ENCODE peak calls at places on chromosomes 2 and 18, in six cellular contexts. One of them, this sample, is unnamed.

GRCh38 chr2:44226753-44227152 is 48.5 kb upstream of the SLC3A1 start:
- DNase-seq in suprapubic skin: no peak
- DNase-seq in prostate gland: no peak
- DNase-seq in K562: no peak
- DNase-seq in cardiac muscle cell: no peak
- DNase-seq in brain microvascular endothelial cell: no peak
- DNase-seq in this sample: no peak

GRCh38 chr2:105569616-105570015 is 170.8 kb upstream of the FHL2 start:
- DNase-seq in suprapubic skin: no peak
- DNase-seq in brain microvascular endothelial cell: no peak
- DNase-seq in prostate gland: no peak
- DNase-seq in cardiac muscle cell: no peak
- DNase-seq in K562: no peak
- DNase-seq in this sample: no peak

GRCh38 chr18:79100944-79101343 is 31.8 kb downstream of the ATP9B start:
- DNase-seq in brain microvascular endothelial cell: no peak
- DNase-seq in prostate gland: no peak
- DNase-seq in K562: no peak
- DNase-seq in suprapubic skin: no peak
- DNase-seq in cardiac muscle cell: no peak
- DNase-seq in this sample: no peak

GRCh38 chr18:66560092-66560491 is 43.8 kb downstream of the CDH19 start:
- DNase-seq in cardiac muscle cell: peak
- DNase-seq in K562: no peak
- DNase-seq in brain microvascular endothelial cell: peak
- DNase-seq in suprapubic skin: no peak
- DNase-seq in prostate gland: peak
- DNase-seq in this sample: no peak

GRCh38 chr18:50870138-50870845 is 8.6 kb upstream of the ME2 start:
- DNase-seq in cardiac muscle cell: no peak
- DNase-seq in prostate gland: peak
- DNase-seq in K562: no peak
- DNase-seq in suprapubic skin: no peak
- DNase-seq in brain microvascular endothelial cell: peak
- DNase-seq in this sample: no peak

GRCh38 chr2:98459776-98460175 is 15.1 kb downstream of the INPP4A start:
- DNase-seq in brain microvascular endothelial cell: no peak
- DNase-seq in cardiac muscle cell: no peak
- DNase-seq in suprapubic skin: no peak
- DNase-seq in K562: no peak
- DNase-seq in prostate gland: no peak
- DNase-seq in this sample: no peak

GRCh38 chr2:180577567-180577966 is 402.8 kb upstream of the UBE2E3 start:
- DNase-seq in K562: no peak
- DNase-seq in cardiac muscle cell: no peak
- DNase-seq in suprapubic skin: no peak
- DNase-seq in brain microvascular endothelial cell: no peak
- DNase-seq in prostate gland: no peak
- DNase-seq in this sample: no peak

GRCh38 chr2:56198936-56199335 is 15.1 kb downstream of the CCDC85A start:
- DNase-seq in cardiac muscle cell: no peak
- DNase-seq in suprapubic skin: no peak
- DNase-seq in prostate gland: no peak
- DNase-seq in K562: no peak
- DNase-seq in brain microvascular endothelial cell: no peak
- DNase-seq in this sample: no peak

GRCh38 chr2:188984126-188984525 is 10.0 kb downstream of the COL3A1 start:
- DNase-seq in suprapubic skin: no peak
- DNase-seq in cardiac muscle cell: no peak
- DNase-seq in prostate gland: no peak
- DNase-seq in brain microvascular endothelial cell: no peak
- DNase-seq in K562: no peak
- DNase-seq in this sample: no peak

GRCh38 chr2:168079236-168079635 is 168.2 kb downstream of the STK39 start:
- DNase-seq in suprapubic skin: no peak
- DNase-seq in prostate gland: no peak
- DNase-seq in cardiac muscle cell: no peak
- DNase-seq in K562: no peak
- DNase-seq in brain microvascular endothelial cell: no peak
- DNase-seq in this sample: no peak

GRCh38 chr2:236657215-236657614 is 87.6 kb downstream of the ACKR3 start:
- DNase-seq in K562: no peak
- DNase-seq in suprapubic skin: no peak
- DNase-seq in prostate gland: no peak
- DNase-seq in cardiac muscle cell: no peak
- DNase-seq in brain microvascular endothelial cell: no peak
- DNase-seq in this sample: no peak

GRCh38 chr2:152924722-152925121 is 206.3 kb downstream of the ARL6IP6 start:
- DNase-seq in suprapubic skin: peak
- DNase-seq in K562: no peak
- DNase-seq in prostate gland: peak
- DNase-seq in cardiac muscle cell: no peak
- DNase-seq in brain microvascular endothelial cell: no peak
- DNase-seq in this sample: peak

GRCh38 chr2:5368263-5368662 is 323.9 kb upstream of the SOX11 start:
- DNase-seq in prostate gland: no peak
- DNase-seq in K562: no peak
- DNase-seq in suprapubic skin: no peak
- DNase-seq in brain microvascular endothelial cell: no peak
- DNase-seq in cardiac muscle cell: no peak
- DNase-seq in this sample: no peak

GRCh38 chr18:48933578-48934399 is 17.0 kb downstream of the SMAD7 start:
- DNase-seq in suprapubic skin: no peak
- DNase-seq in cardiac muscle cell: no peak
- DNase-seq in brain microvascular endothelial cell: no peak
- DNase-seq in K562: peak
- DNase-seq in prostate gland: no peak
- DNase-seq in this sample: no peak

GRCh38 chr2:20302019-20302418 is 48.6 kb downstream of the PUM2 start:
- DNase-seq in K562: no peak
- DNase-seq in brain microvascular endothelial cell: no peak
- DNase-seq in prostate gland: no peak
- DNase-seq in suprapubic skin: no peak
- DNase-seq in cardiac muscle cell: no peak
- DNase-seq in this sample: no peak

GRCh38 chr2:100058014-100058310 is 84.4 kb downstream of the AFF3 start:
- DNase-seq in K562: no peak
- DNase-seq in prostate gland: no peak
- DNase-seq in cardiac muscle cell: no peak
- DNase-seq in suprapubic skin: no peak
- DNase-seq in brain microvascular endothelial cell: peak
- DNase-seq in this sample: no peak

GRCh38 chr2:226797289-226797988 is 2.2 kb downstream of the IRS1 start:
- DNase-seq in suprapubic skin: peak
- DNase-seq in prostate gland: peak
- DNase-seq in brain microvascular endothelial cell: no peak
- DNase-seq in K562: no peak
- DNase-seq in cardiac muscle cell: no peak
- DNase-seq in this sample: peak

GRCh38 chr2:160494243-160494642 is 636 bp upstream of the RBMS1 start:
- DNase-seq in K562: no peak
- DNase-seq in prostate gland: no peak
- DNase-seq in suprapubic skin: no peak
- DNase-seq in cardiac muscle cell: peak
- DNase-seq in brain microvascular endothelial cell: no peak
- DNase-seq in this sample: no peak

GRCh38 chr2:140905078-140905781 is 1225.6 kb downstream of the LRP1B start:
- DNase-seq in K562: no peak
- DNase-seq in suprapubic skin: no peak
- DNase-seq in cardiac muscle cell: peak
- DNase-seq in prostate gland: no peak
- DNase-seq in brain microvascular endothelial cell: no peak
- DNase-seq in this sample: no peak

GRCh38 chr18:79905389-79905911 is 46.0 kb downstream of the SLC66A2 start:
- DNase-seq in prostate gland: peak
- DNase-seq in cardiac muscle cell: no peak
- DNase-seq in K562: no peak
- DNase-seq in brain microvascular endothelial cell: no peak
- DNase-seq in suprapubic skin: peak
- DNase-seq in this sample: no peak

GRCh38 chr18:45879681-45880655 is 54.5 kb downstream of the SIGLEC15 start:
- DNase-seq in brain microvascular endothelial cell: peak
- DNase-seq in K562: peak
- DNase-seq in suprapubic skin: no peak
- DNase-seq in prostate gland: peak
- DNase-seq in cardiac muscle cell: peak
- DNase-seq in this sample: peak

GRCh38 chr18:27113358-27113757 is 71.8 kb downstream of the CHST9 start:
- DNase-seq in K562: no peak
- DNase-seq in suprapubic skin: no peak
- DNase-seq in prostate gland: no peak
- DNase-seq in cardiac muscle cell: no peak
- DNase-seq in brain microvascular endothelial cell: no peak
- DNase-seq in this sample: no peak

GRCh38 chr2:182088681-182089333 is 103.2 kb downstream of the PPP1R1C start:
- DNase-seq in prostate gland: no peak
- DNase-seq in brain microvascular endothelial cell: no peak
- DNase-seq in suprapubic skin: no peak
- DNase-seq in K562: no peak
- DNase-seq in cardiac muscle cell: no peak
- DNase-seq in this sample: no peak

GRCh38 chr2:163681765-163682164 is 54.0 kb downstream of the FIGN start:
- DNase-seq in cardiac muscle cell: no peak
- DNase-seq in prostate gland: no peak
- DNase-seq in suprapubic skin: no peak
- DNase-seq in K562: no peak
- DNase-seq in brain microvascular endothelial cell: no peak
- DNase-seq in this sample: no peak

GRCh38 chr2:241505781-241506201 is 2.6 kb downstream of the STK25 start:
- DNase-seq in cardiac muscle cell: no peak
- DNase-seq in brain microvascular endothelial cell: no peak
- DNase-seq in suprapubic skin: no peak
- DNase-seq in K562: peak
- DNase-seq in prostate gland: no peak
- DNase-seq in this sample: no peak

GRCh38 chr2:40367652-40368051 is 84.2 kb downstream of the SLC8A1 start:
- DNase-seq in K562: no peak
- DNase-seq in prostate gland: no peak
- DNase-seq in cardiac muscle cell: no peak
- DNase-seq in brain microvascular endothelial cell: peak
- DNase-seq in suprapubic skin: no peak
- DNase-seq in this sample: no peak

GRCh38 chr2:109062558-109063325 is 66.3 kb upstream of the SH3RF3 start:
- DNase-seq in brain microvascular endothelial cell: no peak
- DNase-seq in cardiac muscle cell: peak
- DNase-seq in prostate gland: no peak
- DNase-seq in suprapubic skin: no peak
- DNase-seq in K562: no peak
- DNase-seq in this sample: no peak

GRCh38 chr2:57107353-57107752 is 923.6 kb downstream of the CCDC85A start:
- DNase-seq in brain microvascular endothelial cell: no peak
- DNase-seq in suprapubic skin: no peak
- DNase-seq in cardiac muscle cell: no peak
- DNase-seq in K562: no peak
- DNase-seq in prostate gland: no peak
- DNase-seq in this sample: no peak

GRCh38 chr2:159195719-159196118 is 90.8 kb downstream of the WDSUB1 start:
- DNase-seq in cardiac muscle cell: no peak
- DNase-seq in K562: no peak
- DNase-seq in prostate gland: no peak
- DNase-seq in suprapubic skin: no peak
- DNase-seq in brain microvascular endothelial cell: no peak
- DNase-seq in this sample: no peak

GRCh38 chr2:150204449-150204848 is 283.0 kb downstream of the RND3 start:
- DNase-seq in K562: no peak
- DNase-seq in prostate gland: no peak
- DNase-seq in suprapubic skin: no peak
- DNase-seq in cardiac muscle cell: no peak
- DNase-seq in brain microvascular endothelial cell: peak
- DNase-seq in this sample: no peak

GRCh38 chr18:21575656-21576055 is 24.8 kb downstream of the ESCO1 start:
- DNase-seq in cardiac muscle cell: no peak
- DNase-seq in K562: no peak
- DNase-seq in prostate gland: no peak
- DNase-seq in brain microvascular endothelial cell: no peak
- DNase-seq in suprapubic skin: no peak
- DNase-seq in this sample: no peak

GRCh38 chr18:62715829-62716678 is 713 bp downstream of the PHLPP1 start:
- DNase-seq in cardiac muscle cell: peak
- DNase-seq in suprapubic skin: peak
- DNase-seq in K562: peak
- DNase-seq in prostate gland: peak
- DNase-seq in brain microvascular endothelial cell: peak
- DNase-seq in this sample: peak

GRCh38 chr2:238123218-238123971 is 15.1 kb upstream of the KLHL30 start:
- DNase-seq in cardiac muscle cell: no peak
- DNase-seq in brain microvascular endothelial cell: no peak
- DNase-seq in K562: no peak
- DNase-seq in suprapubic skin: no peak
- DNase-seq in prostate gland: no peak
- DNase-seq in this sample: no peak

DNA sequence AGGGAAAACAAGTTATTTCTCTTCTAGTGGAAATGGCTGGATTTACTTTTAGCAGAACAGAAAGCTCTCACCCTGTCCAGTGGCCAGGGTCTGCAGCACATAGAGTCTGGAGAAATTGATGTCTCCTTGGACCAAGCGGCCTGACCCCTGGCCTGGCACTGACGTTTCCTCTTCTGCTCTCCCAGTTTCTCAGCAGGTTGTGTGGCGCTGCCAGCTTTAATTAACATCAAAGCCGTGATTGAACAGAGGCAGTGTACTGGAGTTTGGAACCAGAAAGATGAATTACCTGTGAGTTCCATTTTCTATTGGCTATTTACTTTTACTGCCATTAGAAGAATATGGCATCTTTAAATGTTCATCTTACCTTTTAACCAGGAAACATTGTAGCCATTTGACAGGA is 20.9 kb downstream of the CD8A start:
- DNase-seq in suprapubic skin: no peak
- DNase-seq in K562: no peak
- DNase-seq in prostate gland: no peak
- DNase-seq in cardiac muscle cell: no peak
- DNase-seq in brain microvascular endothelial cell: no peak
- DNase-seq in this sample: no peak
- H3K27ac ChIP-seq in suprapubic skin: no peak
- H3K27ac ChIP-seq in K562: no peak
- H3K27ac ChIP-seq in prostate gland: no peak
- H3K27ac ChIP-seq in cardiac muscle cell: no peak
- H3K27ac ChIP-seq in brain microvascular endothelial cell: no peak
- H3K27ac ChIP-seq in this sample: no peak

GRCh38 chr2:46534589-46534988 is 55.2 kb downstream of the TMEM247 start:
- DNase-seq in K562: no peak
- DNase-seq in suprapubic skin: no peak
- DNase-seq in brain microvascular endothelial cell: no peak
- DNase-seq in prostate gland: no peak
- DNase-seq in cardiac muscle cell: no peak
- DNase-seq in this sample: no peak
- H3K27ac ChIP-seq in K562: no peak
- H3K27ac ChIP-seq in suprapubic skin: no peak
- H3K27ac ChIP-seq in brain microvascular endothelial cell: no peak
- H3K27ac ChIP-seq in prostate gland: no peak
- H3K27ac ChIP-seq in cardiac muscle cell: no peak
- H3K27ac ChIP-seq in this sample: no peak

GRCh38 chr2:9966491-9967022 is 15.1 kb downstream of the GRHL1 start:
- DNase-seq in K562: no peak
- DNase-seq in suprapubic skin: no peak
- DNase-seq in cardiac muscle cell: no peak
- DNase-seq in prostate gland: no peak
- DNase-seq in brain microvascular endothelial cell: no peak
- DNase-seq in this sample: no peak
- H3K27ac ChIP-seq in K562: peak
- H3K27ac ChIP-seq in suprapubic skin: peak
- H3K27ac ChIP-seq in cardiac muscle cell: no peak
- H3K27ac ChIP-seq in prostate gland: no peak
- H3K27ac ChIP-seq in brain microvascular endothelial cell: no peak
- H3K27ac ChIP-seq in this sample: peak

GRCh38 chr2:102046135-102046901 is 54.6 kb downstream of the IL1R2 start:
- DNase-seq in cardiac muscle cell: no peak
- DNase-seq in brain microvascular endothelial cell: peak
- DNase-seq in prostate gland: no peak
- DNase-seq in suprapubic skin: no peak
- DNase-seq in K562: no peak
- DNase-seq in this sample: no peak
- H3K27ac ChIP-seq in cardiac muscle cell: no peak
- H3K27ac ChIP-seq in brain microvascular endothelial cell: peak
- H3K27ac ChIP-seq in prostate gland: peak
- H3K27ac ChIP-seq in suprapubic skin: no peak
- H3K27ac ChIP-seq in K562: no peak
- H3K27ac ChIP-seq in this sample: peak

This sample was measured in breast epithelium.